ENCODE peak calls at places on chromosome 20, in ten cellular contexts. K is EL; L is WTC11; U is upper lobe of right lung; P is left lung; X is hippocampal formation; H is nephron progenitor cell; Z is colonic mucosa; T is iris pigment epithelial cell; W is activated T-helper 1 cell treated with anti-CD3 and anti-CD28 coated beads, Interleukin-2, amount 50 U/mL, for 16 hours. V is an unnamed sample.

GRCh38 chr20:57688864-57689263 is 21.0 kb downstream of the PMEPA1 start:
- DNase-seq in Z (no peak), L (no peak), U (no peak), W (no peak), K (no peak), X (no peak), H (no peak), P (no peak), T (no peak), V (no peak)

GRCh38 chr20:18056174-18057105 is 1.3 kb downstream of the OVOL2 start:
- DNase-seq in Z (peak), H (peak), W (no peak), K (no peak), T (peak), X (no peak), P (no peak), U (peak), L (peak), V (no peak)

GRCh38 chr20:23404196-23404595 is 17.1 kb downstream of the NAPB start:
- DNase-seq in X (no peak), U (no peak), T (peak), Z (no peak), W (no peak), H (no peak), K (peak), P (no peak), L (no peak), V (no peak)

GRCh38 chr20:46220808-46221207 is 87.5 kb downstream of the CDH22 start:
- DNase-seq in K (no peak), H (peak), L (peak), U (no peak), W (no peak), X (no peak), Z (no peak), P (no peak), T (no peak), V (no peak)

GRCh38 chr20:63708301-63709148 is 686 bp downstream of the ZGPAT start:
- DNase-seq in L (no peak), P (peak), Z (no peak), U (peak), H (no peak), K (no peak), W (no peak), T (peak), X (no peak), V (no peak)

GRCh38 chr20:41424546-41424945 is 57.9 kb upstream of the EMILIN3 start:
- DNase-seq in W (no peak), Z (no peak), K (no peak), L (no peak), H (no peak), T (peak), P (no peak), X (no peak), U (no peak), V (no peak)

GRCh38 chr20:41182296-41183212 is 45.2 kb downstream of the PLCG1 start:
- DNase-seq in X (no peak), U (no peak), H (no peak), K (peak), T (no peak), P (no peak), W (no peak), L (no peak), Z (no peak), V (peak)

GRCh38 chr20:49230575-49231211 is 11.5 kb downstream of the DDX27 start:
- DNase-seq in U (peak), K (peak), T (peak), X (no peak), W (no peak), L (no peak), H (no peak), Z (peak), P (peak), V (no peak)

GRCh38 chr20:54891907-54892306 is 416.5 kb downstream of the DOK5 start:
- DNase-seq in T (no peak), P (no peak), Z (no peak), U (no peak), X (no peak), H (no peak), K (no peak), W (no peak), L (no peak), V (no peak)

GRCh38 chr20:51594206-51594998 is 51.9 kb upstream of the NFATC2 start:
- DNase-seq in K (no peak), L (no peak), P (no peak), Z (no peak), X (peak), W (no peak), H (no peak), T (no peak), U (no peak), V (peak)

GRCh38 chr20:40776702-40777457 is 87.8 kb upstream of the MAFB start:
- DNase-seq in X (no peak), L (no peak), U (no peak), K (no peak), T (no peak), P (no peak), Z (no peak), W (no peak), H (no peak), V (no peak)

GRCh38 chr20:14716251-14716650 is 378.8 kb upstream of the FLRT3 start:
- DNase-seq in Z (no peak), P (no peak), H (no peak), L (peak), U (no peak), T (no peak), W (no peak), K (no peak), X (no peak), V (no peak)

GRCh38 chr20:48015943-48016723 is 230.9 kb upstream of the SULF2 start:
- DNase-seq in L (no peak), X (no peak), U (no peak), T (peak), Z (no peak), H (no peak), W (no peak), K (peak), P (no peak), V (no peak)

GRCh38 chr20:56606174-56606945 is 22.7 kb upstream of the TFAP2C start:
- DNase-seq in P (no peak), U (no peak), K (no peak), Z (peak), H (no peak), X (no peak), W (no peak), L (no peak), T (no peak), V (peak)

GRCh38 chr20:44861547-44862006 is 23.9 kb upstream of the YWHAB start:
- DNase-seq in U (no peak), K (peak), L (no peak), H (no peak), W (no peak), P (no peak), T (peak), X (no peak), Z (no peak), V (no peak)

V was measured in breast epithelium.